ENCODE peak calls at places on chromosomes 3 and 15, in five cellular contexts. One of them, this sample, is unnamed.

GRCh38 chr15:94028809-94029208 is 202.6 kb upstream of the MCTP2 start:
- DNase-seq in left ventricle myocardium inferior: no peak
- DNase-seq in transverse colon: no peak
- DNase-seq in effector memory CD4-positive, alpha-beta T cell: no peak
- DNase-seq in mucosa of descending colon: no peak
- DNase-seq in this sample: no peak

GRCh38 chr3:60399295-60399694 is 852.0 kb downstream of the FHIT start:
- DNase-seq in left ventricle myocardium inferior: no peak
- DNase-seq in effector memory CD4-positive, alpha-beta T cell: no peak
- DNase-seq in mucosa of descending colon: no peak
- DNase-seq in transverse colon: no peak
- DNase-seq in this sample: no peak

GRCh38 chr3:74410276-74410941 is 204.1 kb downstream of the CNTN3 start:
- DNase-seq in mucosa of descending colon: no peak
- DNase-seq in transverse colon: no peak
- DNase-seq in effector memory CD4-positive, alpha-beta T cell: no peak
- DNase-seq in left ventricle myocardium inferior: no peak
- DNase-seq in this sample: no peak

GRCh38 chr3:120622870-120623718 is 27.0 kb downstream of the NDUFB4 start:
- DNase-seq in left ventricle myocardium inferior: no peak
- DNase-seq in transverse colon: peak
- DNase-seq in effector memory CD4-positive, alpha-beta T cell: no peak
- DNase-seq in mucosa of descending colon: peak
- DNase-seq in this sample: no peak

GRCh38 chr15:31464216-31465082 is 137.8 kb downstream of the KLF13 start:
- DNase-seq in transverse colon: no peak
- DNase-seq in left ventricle myocardium inferior: no peak
- DNase-seq in effector memory CD4-positive, alpha-beta T cell: no peak
- DNase-seq in mucosa of descending colon: peak
- DNase-seq in this sample: no peak

GRCh38 chr3:48285132-48285531 is 44.2 kb downstream of the ZNF589 start:
- DNase-seq in transverse colon: no peak
- DNase-seq in left ventricle myocardium inferior: no peak
- DNase-seq in effector memory CD4-positive, alpha-beta T cell: no peak
- DNase-seq in mucosa of descending colon: no peak
- DNase-seq in this sample: no peak

GRCh38 chr15:92410544-92410943 is 16.9 kb downstream of the ST8SIA2 start:
- DNase-seq in left ventricle myocardium inferior: no peak
- DNase-seq in mucosa of descending colon: no peak
- DNase-seq in transverse colon: no peak
- DNase-seq in effector memory CD4-positive, alpha-beta T cell: no peak
- DNase-seq in this sample: no peak

GRCh38 chr15:74319596-74320357 is 47.7 kb downstream of the CYP11A1 start:
- DNase-seq in transverse colon: no peak
- DNase-seq in effector memory CD4-positive, alpha-beta T cell: no peak
- DNase-seq in left ventricle myocardium inferior: peak
- DNase-seq in mucosa of descending colon: no peak
- DNase-seq in this sample: no peak

GRCh38 chr3:102032491-102033383 is 183.4 kb downstream of the NFKBIZ start:
- DNase-seq in transverse colon: no peak
- DNase-seq in effector memory CD4-positive, alpha-beta T cell: no peak
- DNase-seq in left ventricle myocardium inferior: no peak
- DNase-seq in mucosa of descending colon: no peak
- DNase-seq in this sample: no peak

GRCh38 chr3:78337801-78338211 is 1297.9 kb downstream of the ROBO2 start:
- DNase-seq in transverse colon: no peak
- DNase-seq in mucosa of descending colon: no peak
- DNase-seq in effector memory CD4-positive, alpha-beta T cell: no peak
- DNase-seq in left ventricle myocardium inferior: no peak
- DNase-seq in this sample: no peak

GRCh38 chr3:45618081-45618509 is 23.5 kb downstream of the LIMD1 start:
- DNase-seq in transverse colon: no peak
- DNase-seq in left ventricle myocardium inferior: no peak
- DNase-seq in mucosa of descending colon: no peak
- DNase-seq in effector memory CD4-positive, alpha-beta T cell: no peak
- DNase-seq in this sample: no peak

GRCh38 chr3:141442421-141442820 is 44.4 kb upstream of the RASA2 start:
- DNase-seq in effector memory CD4-positive, alpha-beta T cell: no peak
- DNase-seq in left ventricle myocardium inferior: no peak
- DNase-seq in mucosa of descending colon: no peak
- DNase-seq in transverse colon: no peak
- DNase-seq in this sample: no peak

GRCh38 chr15:74253276-74253921 is 17.3 kb downstream of the CCDC33 start:
- DNase-seq in transverse colon: no peak
- DNase-seq in effector memory CD4-positive, alpha-beta T cell: no peak
- DNase-seq in mucosa of descending colon: no peak
- DNase-seq in left ventricle myocardium inferior: no peak
- DNase-seq in this sample: no peak

GRCh38 chr3:13827256-13827655 is 52.6 kb downstream of the WNT7A start:
- DNase-seq in mucosa of descending colon: no peak
- DNase-seq in effector memory CD4-positive, alpha-beta T cell: no peak
- DNase-seq in transverse colon: no peak
- DNase-seq in left ventricle myocardium inferior: no peak
- DNase-seq in this sample: no peak

GRCh38 chr3:80050826-80051601 is 283.2 kb upstream of the ROBO1 start:
- DNase-seq in transverse colon: no peak
- DNase-seq in mucosa of descending colon: no peak
- DNase-seq in left ventricle myocardium inferior: no peak
- DNase-seq in effector memory CD4-positive, alpha-beta T cell: no peak
- DNase-seq in this sample: no peak

GRCh38 chr15:76150508-76150907 is 90.7 kb downstream of the TMEM266 start:
- DNase-seq in effector memory CD4-positive, alpha-beta T cell: no peak
- DNase-seq in transverse colon: peak
- DNase-seq in mucosa of descending colon: no peak
- DNase-seq in left ventricle myocardium inferior: no peak
- DNase-seq in this sample: no peak

GRCh38 chr3:56748663-56749231 is 53.0 kb downstream of the ARHGEF3 start:
- DNase-seq in transverse colon: no peak
- DNase-seq in mucosa of descending colon: no peak
- DNase-seq in left ventricle myocardium inferior: no peak
- DNase-seq in effector memory CD4-positive, alpha-beta T cell: no peak
- DNase-seq in this sample: no peak

DNA sequence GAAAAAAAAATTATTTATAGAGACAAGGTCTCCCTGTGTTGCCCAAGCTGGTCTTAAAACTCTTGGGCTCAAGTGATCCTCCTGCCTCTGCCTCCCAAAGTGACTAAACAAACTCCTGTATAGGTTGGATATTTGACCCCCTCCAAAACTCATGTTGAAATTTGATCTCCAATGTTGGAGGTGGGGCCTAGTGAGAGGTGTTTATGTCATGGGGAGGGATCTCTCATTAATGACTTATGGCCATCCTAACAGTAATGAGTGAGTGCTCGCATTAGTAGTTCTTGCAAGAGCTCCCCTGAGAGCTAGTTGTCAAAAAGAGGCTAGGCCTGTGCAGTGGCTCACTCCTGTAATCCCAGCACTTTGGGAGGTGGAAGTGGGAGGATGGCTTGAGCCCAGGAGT is 141.2 kb downstream of the STT3B start:
- DNase-seq in mucosa of descending colon: no peak
- DNase-seq in effector memory CD4-positive, alpha-beta T cell: no peak
- DNase-seq in left ventricle myocardium inferior: no peak
- DNase-seq in transverse colon: no peak
- DNase-seq in this sample: no peak
- H3K4me3 ChIP-seq in mucosa of descending colon: no peak
- H3K4me3 ChIP-seq in effector memory CD4-positive, alpha-beta T cell: no peak
- H3K4me3 ChIP-seq in left ventricle myocardium inferior: no peak
- H3K4me3 ChIP-seq in transverse colon: no peak
- H3K4me3 ChIP-seq in this sample: no peak

GRCh38 chr3:142618917-142619401 is 22.8 kb downstream of the PLS1 start:
- DNase-seq in mucosa of descending colon: peak
- DNase-seq in transverse colon: peak
- DNase-seq in left ventricle myocardium inferior: no peak
- DNase-seq in effector memory CD4-positive, alpha-beta T cell: no peak
- DNase-seq in this sample: no peak
- H3K4me3 ChIP-seq in mucosa of descending colon: no peak
- H3K4me3 ChIP-seq in transverse colon: no peak
- H3K4me3 ChIP-seq in left ventricle myocardium inferior: no peak
- H3K4me3 ChIP-seq in effector memory CD4-positive, alpha-beta T cell: no peak
- H3K4me3 ChIP-seq in this sample: no peak

GRCh38 chr15:52283281-52283680 is 12.3 kb downstream of the MYO5C start:
- DNase-seq in mucosa of descending colon: no peak
- DNase-seq in effector memory CD4-positive, alpha-beta T cell: no peak
- DNase-seq in left ventricle myocardium inferior: no peak
- DNase-seq in transverse colon: no peak
- DNase-seq in this sample: no peak

GRCh38 chr15:52281085-52282035 is 14.2 kb downstream of the MYO5C start:
- DNase-seq in mucosa of descending colon: no peak
- DNase-seq in effector memory CD4-positive, alpha-beta T cell: no peak
- DNase-seq in left ventricle myocardium inferior: peak
- DNase-seq in transverse colon: no peak
- DNase-seq in this sample: no peak

GRCh38 chr15:52284164-52284563 is 11.4 kb downstream of the MYO5C start:
- DNase-seq in transverse colon: no peak
- DNase-seq in effector memory CD4-positive, alpha-beta T cell: no peak
- DNase-seq in left ventricle myocardium inferior: no peak
- DNase-seq in mucosa of descending colon: no peak
- DNase-seq in this sample: no peak

GRCh38 chr15:52280326-52281084 is 15.1 kb downstream of the MYO5C start:
- DNase-seq in mucosa of descending colon: no peak
- DNase-seq in transverse colon: no peak
- DNase-seq in effector memory CD4-positive, alpha-beta T cell: no peak
- DNase-seq in left ventricle myocardium inferior: no peak
- DNase-seq in this sample: no peak

DNA sequence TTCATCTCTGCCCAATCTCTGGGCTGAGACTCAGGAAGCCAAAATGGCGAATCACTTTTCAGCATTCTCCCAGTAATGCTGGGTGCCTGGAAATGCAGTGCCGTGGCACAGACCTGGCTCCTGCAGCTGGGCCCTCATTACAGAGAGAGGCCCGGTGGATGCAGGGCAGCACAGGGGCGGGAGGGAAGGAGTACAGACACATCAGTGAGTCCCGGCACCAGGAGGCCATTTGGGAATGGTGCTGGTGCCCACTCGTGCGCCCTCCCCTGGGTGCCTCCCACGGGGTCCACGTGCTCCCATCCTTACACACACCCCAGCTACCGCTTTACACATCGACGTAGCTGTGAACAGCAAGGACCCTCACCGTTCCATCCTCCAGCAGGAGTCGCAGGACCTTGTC is 13.2 kb downstream of the MYO5C start:
- DNase-seq in effector memory CD4-positive, alpha-beta T cell: no peak
- DNase-seq in left ventricle myocardium inferior: no peak
- DNase-seq in mucosa of descending colon: no peak
- DNase-seq in transverse colon: no peak
- DNase-seq in this sample: no peak
- H3K4me3 ChIP-seq in effector memory CD4-positive, alpha-beta T cell: no peak
- H3K4me3 ChIP-seq in left ventricle myocardium inferior: no peak
- H3K4me3 ChIP-seq in mucosa of descending colon: no peak
- H3K4me3 ChIP-seq in transverse colon: no peak
- H3K4me3 ChIP-seq in this sample: no peak

GRCh38 chr15:77419050-77419835 is 661 bp downstream of the PEAK1 start:
- DNase-seq in mucosa of descending colon: peak
- DNase-seq in effector memory CD4-positive, alpha-beta T cell: peak
- DNase-seq in transverse colon: peak
- DNase-seq in left ventricle myocardium inferior: peak
- DNase-seq in this sample: no peak

GRCh38 chr15:77416954-77417353 is 3.0 kb downstream of the PEAK1 start:
- DNase-seq in effector memory CD4-positive, alpha-beta T cell: no peak
- DNase-seq in mucosa of descending colon: no peak
- DNase-seq in left ventricle myocardium inferior: no peak
- DNase-seq in transverse colon: no peak
- DNase-seq in this sample: no peak

GRCh38 chr15:77417642-77418041 is 2.3 kb downstream of the PEAK1 start:
- DNase-seq in mucosa of descending colon: no peak
- DNase-seq in transverse colon: no peak
- DNase-seq in left ventricle myocardium inferior: no peak
- DNase-seq in effector memory CD4-positive, alpha-beta T cell: no peak
- DNase-seq in this sample: no peak

GRCh38 chr15:77419836-77420609 is at the start of gene PEAK1:
- DNase-seq in left ventricle myocardium inferior: peak
- DNase-seq in transverse colon: peak
- DNase-seq in effector memory CD4-positive, alpha-beta T cell: peak
- DNase-seq in mucosa of descending colon: peak
- DNase-seq in this sample: peak

DNA sequence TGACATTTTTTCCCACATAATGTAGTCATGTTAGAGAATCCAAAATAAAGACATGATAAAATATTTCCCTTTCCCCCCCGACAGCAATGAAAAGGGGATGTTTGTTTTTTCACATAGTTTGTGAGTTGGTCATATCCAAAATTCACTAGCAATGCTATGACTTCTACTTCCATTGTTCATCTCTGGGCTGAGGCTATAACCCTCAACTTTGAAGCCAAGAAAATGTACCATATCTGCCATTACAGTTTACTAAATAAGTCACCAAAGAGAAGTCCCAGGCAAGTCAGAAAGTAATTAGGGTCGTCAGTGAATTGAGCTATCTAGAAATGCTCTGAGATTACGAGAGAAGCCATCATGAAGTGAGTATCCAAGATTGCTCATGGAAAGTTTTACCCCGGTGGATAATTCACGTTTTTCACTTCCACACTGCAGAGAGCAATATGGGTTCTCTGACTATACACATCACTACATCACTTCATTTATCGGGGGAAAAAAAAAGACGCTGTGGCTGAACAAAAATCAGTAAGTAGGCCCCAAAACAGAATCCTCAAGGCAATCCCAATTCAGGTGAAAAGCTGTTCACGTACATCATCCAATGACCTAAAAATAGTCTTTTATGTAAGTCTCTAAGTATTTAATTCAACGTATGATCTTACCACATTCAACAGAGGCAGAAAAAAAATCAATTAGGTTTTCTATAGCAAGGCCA is 1.4 kb downstream of the PEAK1 start:
- DNase-seq in left ventricle myocardium inferior: no peak
- DNase-seq in mucosa of descending colon: no peak
- DNase-seq in effector memory CD4-positive, alpha-beta T cell: no peak
- DNase-seq in transverse colon: no peak
- DNase-seq in this sample: no peak
- H3K4me3 ChIP-seq in left ventricle myocardium inferior: peak
- H3K4me3 ChIP-seq in mucosa of descending colon: peak
- H3K4me3 ChIP-seq in effector memory CD4-positive, alpha-beta T cell: peak
- H3K4me3 ChIP-seq in transverse colon: peak
- H3K4me3 ChIP-seq in this sample: peak

DNA sequence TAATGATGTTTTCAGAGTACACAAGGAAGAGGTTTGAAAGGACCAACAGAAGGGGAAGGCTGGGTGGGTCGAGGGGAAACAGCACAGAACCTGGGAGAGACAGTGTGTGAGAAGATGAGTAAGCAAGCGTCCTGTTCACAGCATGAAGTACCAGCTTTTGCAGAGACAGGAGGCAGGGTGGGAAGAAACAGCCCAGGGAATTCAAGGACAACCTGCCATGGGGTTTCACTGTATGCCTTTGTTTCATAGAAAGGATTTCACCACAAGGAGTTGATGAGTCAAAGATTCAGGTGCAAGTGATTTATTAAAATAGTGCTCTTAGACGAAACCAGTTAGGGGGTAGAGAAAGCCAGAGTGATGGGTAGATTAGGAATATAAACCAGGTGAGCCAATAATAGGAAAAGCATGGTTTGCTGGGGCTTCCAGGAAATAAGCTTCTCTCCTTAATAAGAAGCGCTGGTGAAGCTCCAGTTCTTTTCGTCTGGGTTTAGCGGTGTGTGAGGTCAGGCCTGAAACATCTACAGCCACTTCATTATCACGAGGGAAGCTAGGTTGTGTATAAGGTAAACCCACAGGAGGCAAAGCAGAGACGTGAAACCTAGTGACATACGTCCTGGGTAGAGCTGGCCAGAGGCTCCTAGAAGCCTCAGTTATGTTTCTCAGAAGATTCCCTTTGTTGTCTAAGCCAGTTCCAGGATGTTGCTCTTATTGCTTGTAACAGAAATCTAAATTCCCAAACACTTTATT is 3.9 kb downstream of the HHLA2 start:
- DNase-seq in transverse colon: no peak
- DNase-seq in left ventricle myocardium inferior: no peak
- DNase-seq in mucosa of descending colon: no peak
- DNase-seq in effector memory CD4-positive, alpha-beta T cell: no peak
- DNase-seq in this sample: no peak
- H3K4me3 ChIP-seq in transverse colon: peak
- H3K4me3 ChIP-seq in left ventricle myocardium inferior: no peak
- H3K4me3 ChIP-seq in mucosa of descending colon: no peak
- H3K4me3 ChIP-seq in effector memory CD4-positive, alpha-beta T cell: no peak
- H3K4me3 ChIP-seq in this sample: no peak

This sample was measured in skeletal muscle cell.